ENCODE peak calls at places on chromosomes 5 and 9, in six cellular contexts. N is CD8-positive, alpha-beta T cell; H is heart right ventricle; W is nephron progenitor cell; G is progenitor cell of endocrine pancreas; E is GM20000. J is an unnamed sample.
A peak's percentile ranks its signal among the peaks of the same experiment; 100 is the strongest.

GRCh38 chr9:127923046-127923445 is 6.2 kb upstream of the ST6GALNAC4 start:
- DNase-seq in N (no peak), H (no peak), W (no peak), G (no peak), E (no peak), J (no peak)

GRCh38 chr9:99026271-99026955 is 78.5 kb upstream of the TGFBR1 start:
- DNase-seq in N (no peak), H (no peak), W (no peak), G (no peak), E (no peak), J (no peak)

GRCh38 chr5:93070938-93071337 is 510.1 kb downstream of the NR2F1-AS1 start:
- DNase-seq in N (no peak), H (no peak), W (no peak), G (no peak), E (no peak), J (no peak)

GRCh38 chr5:110063640-110064592 is 374.2 kb downstream of the MAN2A1 start:
- DNase-seq in N (no peak), H (no peak), W (no peak), G (no peak), E (no peak), J (no peak)

GRCh38 chr5:107523019-107523680 is 147.6 kb downstream of the EFNA5 start:
- DNase-seq in N (no peak), H (no peak), W (no peak), G (no peak), E (no peak), J (no peak)

GRCh38 chr5:61000887-61001286 is 55.9 kb downstream of the NDUFAF2 start:
- DNase-seq in N (no peak), H (no peak), W (no peak), G (no peak), E (no peak), J (no peak)

GRCh38 chr5:3362606-3362910 is 233.1 kb upstream of the IRX1 start:
- DNase-seq in N (no peak), H (no peak), W (no peak), G (no peak), E (no peak), J (no peak)

GRCh38 chr9:125744616-125745387 is 2.4 kb upstream of the PBX3 start:
- DNase-seq in N (no peak), H (no peak), W (no peak), G (no peak), E (no peak), J (no peak)

GRCh38 chr9:14907360-14907685 is 2.9 kb downstream of the FREM1 start:
- DNase-seq in N (no peak), H (no peak), W (peak; percentile 13), G (no peak), E (no peak), J (no peak)

GRCh38 chr5:80406980-80407734 is 707 bp upstream of the ZFYVE16 start:
- DNase-seq in N (no peak), H (peak; percentile 23), W (peak; percentile 6), G (no peak), E (no peak), J (no peak)

GRCh38 chr9:132164604-132165362 is 2.9 kb downstream of the NTNG2 start:
- DNase-seq in N (no peak), H (peak; percentile 53), W (peak; percentile 28), G (no peak), E (no peak), J (no peak)

GRCh38 chr5:124124711-124125229 is 612.8 kb downstream of the CSNK1G3 start:
- DNase-seq in N (no peak), H (no peak), W (no peak), G (no peak), E (no peak), J (no peak)

GRCh38 chr9:127570533-127571111 is 41.5 kb upstream of the STXBP1 start:
- DNase-seq in N (no peak), H (no peak), W (no peak), G (no peak), E (no peak), J (no peak)

GRCh38 chr5:143501176-143501840 is 97.8 kb upstream of the NR3C1 start:
- DNase-seq in N (no peak), H (no peak), W (no peak), G (no peak), E (no peak), J (no peak)

GRCh38 chr5:30505014-30505886 is 688.2 kb upstream of the CDH6 start:
- DNase-seq in N (no peak), H (no peak), W (no peak), G (no peak), E (no peak), J (no peak)

GRCh38 chr5:168162464-168162863 is 129.0 kb upstream of the WWC1 start:
- DNase-seq in N (no peak), H (no peak), W (no peak), G (no peak), E (no peak), J (peak; percentile 82)

GRCh38 chr5:64790210-64790609 is 21.5 kb downstream of the CWC27 start:
- DNase-seq in N (no peak), H (no peak), W (no peak), G (no peak), E (no peak), J (no peak)

GRCh38 chr5:158769702-158770101 is 330.0 kb downstream of the EBF1 start:
- DNase-seq in N (no peak), H (no peak), W (no peak), G (no peak), E (no peak), J (no peak)

GRCh38 chr5:77312411-77312810 is 101.9 kb downstream of the PDE8B start:
- DNase-seq in N (no peak), H (no peak), W (no peak), G (no peak), E (no peak), J (no peak)

GRCh38 chr5:39218482-39219381 is 631 bp downstream of the FYB1 start:
- DNase-seq in N (no peak), H (no peak), W (no peak), G (no peak), E (no peak), J (no peak)

GRCh38 chr9:93898502-93899426 is 56.4 kb downstream of the BARX1 start:
- DNase-seq in N (no peak), H (no peak), W (no peak), G (peak; percentile 4), E (no peak), J (no peak)

GRCh38 chr5:38783011-38783551 is 62.7 kb upstream of the OSMR start:
- DNase-seq in N (no peak), H (peak; percentile 38), W (no peak), G (no peak), E (no peak), J (no peak)

GRCh38 chr5:93574041-93574938 is 6.7 kb downstream of the NR2F1-AS1 start:
- DNase-seq in N (no peak), H (no peak), W (no peak), G (no peak), E (no peak), J (no peak)

DNA sequence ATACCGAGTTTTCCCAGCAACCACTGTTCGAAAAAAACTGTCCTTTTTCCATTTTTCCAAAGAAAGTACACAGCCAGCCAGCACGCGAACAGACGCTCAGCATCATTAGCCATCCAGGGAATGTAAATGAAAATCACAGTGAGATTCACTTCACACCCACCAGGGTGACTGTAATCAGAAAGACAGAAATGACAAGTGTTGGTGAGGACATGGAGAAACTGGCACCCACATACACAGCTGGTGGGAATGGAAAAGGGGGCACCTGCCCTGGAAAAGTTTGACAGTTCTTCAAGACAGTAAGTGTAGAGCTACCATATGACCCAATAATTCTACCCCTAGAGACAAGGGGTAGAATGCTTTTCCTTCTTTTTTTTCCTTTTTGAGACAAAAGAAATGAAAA is 25.0 kb upstream of the NCS1 start:
- DNase-seq in N (no peak), H (no peak), W (no peak), G (no peak), E (no peak), J (no peak)
- TF ChIP-seq CTCF in N (no peak), H (no peak), W (no peak), G (no peak), E (no peak), J (no peak)

DNA sequence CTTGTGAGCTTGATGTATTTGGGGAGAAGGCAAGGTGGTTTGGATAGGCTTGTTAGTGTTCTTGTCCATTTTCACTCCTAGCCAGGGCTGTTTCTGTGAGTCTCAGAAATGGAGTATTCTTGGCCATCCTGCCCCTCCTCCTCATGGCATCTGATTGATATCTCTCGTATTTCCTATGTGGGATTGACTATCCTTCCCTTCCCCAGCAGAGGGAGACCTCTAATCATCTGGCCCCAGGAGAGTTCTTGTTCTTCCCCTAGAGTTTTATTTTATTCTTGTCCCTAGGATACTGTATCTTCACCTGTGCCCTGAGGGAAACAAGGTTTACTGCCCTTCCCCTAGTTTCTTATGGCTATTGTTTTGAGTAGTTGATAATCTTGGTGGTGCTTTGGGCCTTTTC is 114.4 kb downstream of the VPS13A start:
- DNase-seq in N (no peak), H (no peak), W (peak; percentile 3), G (no peak), E (no peak), J (no peak)
- TF ChIP-seq CTCF in N (no peak), H (peak; percentile 16), W (peak; percentile 45), G (peak; percentile 41), E (no peak), J (peak; percentile 20)

GRCh38 chr9:495739-496138 is 281.1 kb downstream of the DOCK8 start:
- DNase-seq in N (no peak), H (no peak), W (no peak), G (no peak), E (no peak), J (no peak)
- TF ChIP-seq CTCF in N (no peak), H (no peak), W (no peak), G (no peak), E (no peak), J (no peak)

GRCh38 chr9:31542384-31543055 is 841.9 kb upstream of the ACO1 start:
- DNase-seq in N (no peak), H (no peak), W (peak; percentile 12), G (no peak), E (peak; percentile 38), J (peak; percentile 16)
- TF ChIP-seq CTCF in N (no peak), H (no peak), W (peak; percentile 50), G (peak; percentile 50), E (peak; percentile 40), J (peak; percentile 35)

GRCh38 chr5:116084891-116085715 is at the start of gene COMMD10:
- DNase-seq in N (peak; percentile 95), H (peak; percentile 78), W (peak; percentile 78), G (peak; percentile 65), E (peak; percentile 77), J (peak; percentile 89)
- TF ChIP-seq CTCF in N (no peak), H (no peak), W (no peak), G (no peak), E (no peak), J (no peak)